ENCODE peak calls at places on chromosomes 5 and 9, in four cellular contexts. One of them, this sample, is unnamed.
A peak's percentile ranks its signal among the peaks of the same experiment; 100 is the strongest.

GRCh38 chr5:129906177-129906887 is 2.1 kb downstream of the CHSY3 start:
- DNase-seq in CD8-positive, alpha-beta T cell: no peak
- DNase-seq in trophoblast cell: no peak
- DNase-seq in transverse colon: peak; percentile 9
- DNase-seq in this sample: peak; percentile 28

GRCh38 chr5:158641016-158641415 is 458.7 kb downstream of the EBF1 start:
- DNase-seq in trophoblast cell: no peak
- DNase-seq in transverse colon: no peak
- DNase-seq in CD8-positive, alpha-beta T cell: no peak
- DNase-seq in this sample: no peak

GRCh38 chr5:135172718-135173117 is 138.7 kb upstream of the PITX1 start:
- DNase-seq in CD8-positive, alpha-beta T cell: no peak
- DNase-seq in trophoblast cell: no peak
- DNase-seq in transverse colon: no peak
- DNase-seq in this sample: no peak

GRCh38 chr9:34991833-34992375 is 2.4 kb downstream of the DNAJB5 start:
- DNase-seq in CD8-positive, alpha-beta T cell: no peak
- DNase-seq in trophoblast cell: no peak
- DNase-seq in transverse colon: no peak
- DNase-seq in this sample: no peak

GRCh38 chr9:35820076-35820475 is 5.2 kb upstream of the HINT2 start:
- DNase-seq in transverse colon: no peak
- DNase-seq in trophoblast cell: no peak
- DNase-seq in CD8-positive, alpha-beta T cell: no peak
- DNase-seq in this sample: no peak

GRCh38 chr9:6788175-6789016 is 30.6 kb downstream of the KDM4C start:
- DNase-seq in trophoblast cell: no peak
- DNase-seq in transverse colon: peak; percentile 38
- DNase-seq in CD8-positive, alpha-beta T cell: no peak
- DNase-seq in this sample: peak; percentile 54

GRCh38 chr9:2307480-2307879 is 292.3 kb downstream of the SMARCA2 start:
- DNase-seq in transverse colon: no peak
- DNase-seq in CD8-positive, alpha-beta T cell: no peak
- DNase-seq in trophoblast cell: no peak
- DNase-seq in this sample: no peak

GRCh38 chr9:114119242-114120191 is 20.4 kb upstream of the KIF12 start:
- DNase-seq in CD8-positive, alpha-beta T cell: no peak
- DNase-seq in transverse colon: no peak
- DNase-seq in trophoblast cell: no peak
- DNase-seq in this sample: no peak

GRCh38 chr5:2750026-2750757 is 1.3 kb downstream of the IRX2 start:
- DNase-seq in CD8-positive, alpha-beta T cell: no peak
- DNase-seq in trophoblast cell: peak; percentile 31
- DNase-seq in transverse colon: no peak
- DNase-seq in this sample: no peak

GRCh38 chr9:447230-448025 is 232.8 kb downstream of the DOCK8 start:
- DNase-seq in CD8-positive, alpha-beta T cell: peak; percentile 78
- DNase-seq in trophoblast cell: peak; percentile 48
- DNase-seq in transverse colon: peak; percentile 44
- DNase-seq in this sample: peak; percentile 94

GRCh38 chr5:1351156-1351555 is 6.3 kb upstream of the CLPTM1L start:
- DNase-seq in transverse colon: no peak
- DNase-seq in trophoblast cell: no peak
- DNase-seq in CD8-positive, alpha-beta T cell: no peak
- DNase-seq in this sample: no peak

GRCh38 chr9:112884086-112884485 is 6.6 kb downstream of the SLC46A2 start:
- DNase-seq in CD8-positive, alpha-beta T cell: no peak
- DNase-seq in trophoblast cell: peak; percentile 20
- DNase-seq in transverse colon: no peak
- DNase-seq in this sample: peak; percentile 60

GRCh38 chr5:74787424-74787823 is 20.4 kb downstream of the NSA2 start:
- DNase-seq in CD8-positive, alpha-beta T cell: no peak
- DNase-seq in transverse colon: no peak
- DNase-seq in trophoblast cell: no peak
- DNase-seq in this sample: no peak

GRCh38 chr9:103203172-103203571 is 208.0 kb downstream of the CYLC2 start:
- DNase-seq in trophoblast cell: no peak
- DNase-seq in CD8-positive, alpha-beta T cell: no peak
- DNase-seq in transverse colon: no peak
- DNase-seq in this sample: no peak

GRCh38 chr9:133640580-133641395 is 4.6 kb downstream of the DBH start:
- DNase-seq in CD8-positive, alpha-beta T cell: no peak
- DNase-seq in transverse colon: no peak
- DNase-seq in trophoblast cell: no peak
- DNase-seq in this sample: no peak

GRCh38 chr5:167903243-167903642 is 388.2 kb upstream of the WWC1 start:
- DNase-seq in CD8-positive, alpha-beta T cell: no peak
- DNase-seq in trophoblast cell: no peak
- DNase-seq in transverse colon: no peak
- DNase-seq in this sample: no peak

GRCh38 chr5:59158165-59158564 is 575.3 kb downstream of the RAB3C start:
- DNase-seq in trophoblast cell: no peak
- DNase-seq in transverse colon: no peak
- DNase-seq in CD8-positive, alpha-beta T cell: no peak
- DNase-seq in this sample: peak; percentile 70

GRCh38 chr5:149636861-149637246 is 55.6 kb downstream of the ARHGEF37 start:
- DNase-seq in transverse colon: no peak
- DNase-seq in trophoblast cell: peak; percentile 82
- DNase-seq in CD8-positive, alpha-beta T cell: peak; percentile 79
- DNase-seq in this sample: peak; percentile 63

GRCh38 chr5:123036391-123037103 is at the start of gene PPIC:
- DNase-seq in transverse colon: peak; percentile 91
- DNase-seq in CD8-positive, alpha-beta T cell: no peak
- DNase-seq in trophoblast cell: peak; percentile 69
- DNase-seq in this sample: peak; percentile 81

GRCh38 chr5:153546566-153546965 is 56.1 kb downstream of the GRIA1 start:
- DNase-seq in trophoblast cell: no peak
- DNase-seq in transverse colon: no peak
- DNase-seq in CD8-positive, alpha-beta T cell: no peak
- DNase-seq in this sample: peak; percentile 30

GRCh38 chr5:62305358-62305714 is 670 bp upstream of the KIF2A start:
- DNase-seq in CD8-positive, alpha-beta T cell: no peak
- DNase-seq in transverse colon: no peak
- DNase-seq in trophoblast cell: no peak
- DNase-seq in this sample: no peak

GRCh38 chr5:74641014-74641777 is 668 bp upstream of the ENC1 start:
- DNase-seq in CD8-positive, alpha-beta T cell: peak; percentile 53
- DNase-seq in trophoblast cell: peak; percentile 38
- DNase-seq in transverse colon: peak; percentile 93
- DNase-seq in this sample: peak; percentile 81

GRCh38 chr5:57608542-57608941 is 125.9 kb upstream of the ACTBL2 start:
- DNase-seq in CD8-positive, alpha-beta T cell: no peak
- DNase-seq in trophoblast cell: no peak
- DNase-seq in transverse colon: no peak
- DNase-seq in this sample: no peak

GRCh38 chr5:37841223-37841622 is 1.4 kb upstream of the GDNF start:
- DNase-seq in CD8-positive, alpha-beta T cell: no peak
- DNase-seq in transverse colon: no peak
- DNase-seq in trophoblast cell: no peak
- DNase-seq in this sample: no peak

GRCh38 chr5:125215593-125215992 is 469.2 kb upstream of the ZNF608 start:
- DNase-seq in trophoblast cell: no peak
- DNase-seq in transverse colon: no peak
- DNase-seq in CD8-positive, alpha-beta T cell: no peak
- DNase-seq in this sample: peak; percentile 68

GRCh38 chr9:12657998-12658397 is 35.2 kb upstream of the TYRP1 start:
- DNase-seq in trophoblast cell: no peak
- DNase-seq in transverse colon: no peak
- DNase-seq in CD8-positive, alpha-beta T cell: no peak
- DNase-seq in this sample: no peak

GRCh38 chr9:3177362-3177761 is 333.5 kb upstream of the PUM3 start:
- DNase-seq in CD8-positive, alpha-beta T cell: no peak
- DNase-seq in trophoblast cell: no peak
- DNase-seq in transverse colon: peak; percentile 14
- DNase-seq in this sample: no peak

GRCh38 chr5:145806923-145807322 is 28.2 kb downstream of the PRELID2 start:
- DNase-seq in transverse colon: no peak
- DNase-seq in trophoblast cell: no peak
- DNase-seq in CD8-positive, alpha-beta T cell: no peak
- DNase-seq in this sample: no peak

GRCh38 chr9:124800306-124801259 is 23.6 kb downstream of the OLFML2A start:
- DNase-seq in trophoblast cell: no peak
- DNase-seq in transverse colon: peak; percentile 31
- DNase-seq in CD8-positive, alpha-beta T cell: no peak
- DNase-seq in this sample: peak; percentile 52

GRCh38 chr5:517535-518100 is 6.6 kb downstream of the SLC9A3 start:
- DNase-seq in CD8-positive, alpha-beta T cell: no peak
- DNase-seq in transverse colon: no peak
- DNase-seq in trophoblast cell: no peak
- DNase-seq in this sample: no peak

GRCh38 chr5:14628346-14628745 is 36.2 kb upstream of the OTULIN start:
- DNase-seq in transverse colon: no peak
- DNase-seq in CD8-positive, alpha-beta T cell: peak; percentile 70
- DNase-seq in trophoblast cell: no peak
- DNase-seq in this sample: peak; percentile 24

GRCh38 chr5:142293486-142293885 is 31.3 kb downstream of the SPRY4 start:
- DNase-seq in trophoblast cell: no peak
- DNase-seq in transverse colon: no peak
- DNase-seq in CD8-positive, alpha-beta T cell: no peak
- DNase-seq in this sample: no peak

GRCh38 chr5:72280655-72281069 is 39.4 kb downstream of the MRPS27 start:
- DNase-seq in CD8-positive, alpha-beta T cell: no peak
- DNase-seq in trophoblast cell: no peak
- DNase-seq in transverse colon: no peak
- DNase-seq in this sample: peak; percentile 25

GRCh38 chr5:153711755-153712154 is 221.3 kb downstream of the GRIA1 start:
- DNase-seq in transverse colon: no peak
- DNase-seq in trophoblast cell: no peak
- DNase-seq in CD8-positive, alpha-beta T cell: no peak
- DNase-seq in this sample: no peak

GRCh38 chr9:71758785-71759184 is 9.5 kb downstream of the CEMIP2 start:
- DNase-seq in CD8-positive, alpha-beta T cell: no peak
- DNase-seq in trophoblast cell: no peak
- DNase-seq in transverse colon: no peak
- DNase-seq in this sample: no peak
- H3K4me1 ChIP-seq in CD8-positive, alpha-beta T cell: peaks cover 55% of the 10 kb centered on the region
- H3K4me1 ChIP-seq in trophoblast cell: peaks cover 15% of the 10 kb centered on the region
- H3K4me1 ChIP-seq in transverse colon: peaks cover 62% of the 10 kb centered on the region
- H3K4me1 ChIP-seq in this sample: peaks cover 45% of the 10 kb centered on the region

DNA sequence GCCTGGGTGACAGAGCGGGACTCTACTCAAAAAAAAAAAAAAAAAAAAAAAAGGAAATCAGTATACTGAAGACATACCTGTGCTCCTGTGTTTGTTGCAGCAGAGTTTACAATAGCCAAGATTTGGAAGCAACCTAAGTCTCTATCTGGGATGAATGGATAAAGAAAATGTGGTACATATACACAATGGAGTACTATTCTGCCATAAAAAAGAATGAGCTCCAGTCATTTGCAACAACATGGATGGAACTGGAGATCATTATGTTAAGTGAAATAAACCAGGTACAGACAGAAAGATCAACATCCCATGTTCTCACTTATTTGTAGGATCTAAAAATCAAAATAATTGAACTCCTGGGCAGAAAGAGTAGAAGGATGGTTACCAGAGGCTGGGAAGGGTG is 22.9 kb downstream of the ADAM19 start:
- DNase-seq in transverse colon: no peak
- DNase-seq in CD8-positive, alpha-beta T cell: no peak
- DNase-seq in trophoblast cell: no peak
- DNase-seq in this sample: no peak
- H3K4me1 ChIP-seq in transverse colon: peaks cover 24% of the 10 kb centered on the region
- H3K4me1 ChIP-seq in CD8-positive, alpha-beta T cell: no peaks in the 10 kb centered on the region
- H3K4me1 ChIP-seq in trophoblast cell: peaks cover 10% of the 10 kb centered on the region
- H3K4me1 ChIP-seq in this sample: no peaks in the 10 kb centered on the region

GRCh38 chr5:16880547-16880946 is 55.5 kb downstream of the MYO10 start:
- DNase-seq in transverse colon: no peak
- DNase-seq in CD8-positive, alpha-beta T cell: no peak
- DNase-seq in trophoblast cell: no peak
- DNase-seq in this sample: no peak
- H3K4me1 ChIP-seq in transverse colon: peaks cover 49% of the 10 kb centered on the region
- H3K4me1 ChIP-seq in CD8-positive, alpha-beta T cell: no peaks in the 10 kb centered on the region
- H3K4me1 ChIP-seq in trophoblast cell: no peaks in the 10 kb centered on the region
- H3K4me1 ChIP-seq in this sample: peaks cover 4% of the 10 kb centered on the region

GRCh38 chr5:139294372-139295165 is 1.0 kb downstream of the MATR3 start:
- DNase-seq in trophoblast cell: peak; percentile 62
- DNase-seq in CD8-positive, alpha-beta T cell: peak; percentile 70
- DNase-seq in transverse colon: peak; percentile 78
- DNase-seq in this sample: peak; percentile 52
- H3K4me1 ChIP-seq in trophoblast cell: peaks cover 10% of the 10 kb centered on the region
- H3K4me1 ChIP-seq in CD8-positive, alpha-beta T cell: peaks cover 43% of the 10 kb centered on the region
- H3K4me1 ChIP-seq in transverse colon: peaks cover 49% of the 10 kb centered on the region
- H3K4me1 ChIP-seq in this sample: peaks cover 8% of the 10 kb centered on the region

GRCh38 chr9:130026583-130027427 is 16.2 kb downstream of the FNBP1 start:
- DNase-seq in trophoblast cell: no peak
- DNase-seq in transverse colon: no peak
- DNase-seq in CD8-positive, alpha-beta T cell: peak; percentile 47
- DNase-seq in this sample: no peak

GRCh38 chr9:130023147-130023787 is 19.7 kb downstream of the FNBP1 start:
- DNase-seq in CD8-positive, alpha-beta T cell: peak; percentile 46
- DNase-seq in transverse colon: no peak
- DNase-seq in trophoblast cell: peak; percentile 60
- DNase-seq in this sample: no peak

GRCh38 chr9:130023994-130024596 is 18.9 kb downstream of the FNBP1 start:
- DNase-seq in CD8-positive, alpha-beta T cell: no peak
- DNase-seq in trophoblast cell: no peak
- DNase-seq in transverse colon: no peak
- DNase-seq in this sample: no peak

GRCh38 chr9:130022566-130023146 is 20.3 kb downstream of the FNBP1 start:
- DNase-seq in CD8-positive, alpha-beta T cell: peak; percentile 27
- DNase-seq in transverse colon: no peak
- DNase-seq in trophoblast cell: no peak
- DNase-seq in this sample: no peak

DNA sequence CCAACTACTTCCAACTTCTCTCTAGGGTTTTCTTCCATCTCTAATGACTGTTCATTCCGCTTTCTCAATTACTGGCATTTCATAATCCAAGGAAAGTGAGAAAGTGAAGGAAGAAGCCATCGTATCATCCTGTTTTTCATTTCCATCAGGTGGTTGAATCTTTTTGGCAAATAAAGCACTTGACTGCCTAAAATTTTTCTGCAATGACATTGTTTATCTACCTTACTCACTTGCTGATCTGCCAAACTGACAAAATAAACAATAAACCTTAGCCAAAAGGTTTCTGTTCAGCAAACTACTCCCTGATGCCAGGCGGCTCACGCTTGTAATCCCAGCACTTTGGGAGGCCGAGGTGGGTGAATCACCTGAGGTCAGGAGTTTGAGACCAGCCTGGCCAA is 18.4 kb downstream of the FNBP1 start:
- DNase-seq in transverse colon: no peak
- DNase-seq in CD8-positive, alpha-beta T cell: no peak
- DNase-seq in trophoblast cell: no peak
- DNase-seq in this sample: no peak
- H3K4me1 ChIP-seq in transverse colon: peaks cover 54% of the 10 kb centered on the region
- H3K4me1 ChIP-seq in CD8-positive, alpha-beta T cell: peaks cover 74% of the 10 kb centered on the region
- H3K4me1 ChIP-seq in trophoblast cell: peaks cover 2% of the 10 kb centered on the region
- H3K4me1 ChIP-seq in this sample: peaks cover 15% of the 10 kb centered on the region

GRCh38 chr9:90815944-90816357 is 14.3 kb downstream of the SYK start:
- DNase-seq in CD8-positive, alpha-beta T cell: no peak
- DNase-seq in trophoblast cell: no peak
- DNase-seq in transverse colon: no peak
- DNase-seq in this sample: no peak
- H3K4me1 ChIP-seq in CD8-positive, alpha-beta T cell: peaks cover 8% of the 10 kb centered on the region
- H3K4me1 ChIP-seq in trophoblast cell: no peaks in the 10 kb centered on the region
- H3K4me1 ChIP-seq in transverse colon: no peaks in the 10 kb centered on the region
- H3K4me1 ChIP-seq in this sample: no peaks in the 10 kb centered on the region

GRCh38 chr9:70060148-70060882 is 16.7 kb downstream of the MAMDC2 start:
- DNase-seq in trophoblast cell: no peak
- DNase-seq in transverse colon: no peak
- DNase-seq in CD8-positive, alpha-beta T cell: no peak
- DNase-seq in this sample: peak; percentile 39
- H3K4me1 ChIP-seq in trophoblast cell: no peaks in the 10 kb centered on the region
- H3K4me1 ChIP-seq in transverse colon: peaks cover 14% of the 10 kb centered on the region
- H3K4me1 ChIP-seq in CD8-positive, alpha-beta T cell: no peaks in the 10 kb centered on the region
- H3K4me1 ChIP-seq in this sample: peaks cover 9% of the 10 kb centered on the region